ENCODE peak calls at places on chromosomes 13 and 19, in seven cellular contexts. R is IMR-90, Z is AG20443, W is cardiac fibroblast, F is keratinocyte, T is nephron progenitor cell, E is WTC11. O is an unnamed sample.

GRCh38 chr13:45518525-45519235 is 53.9 kb downstream of the COG3 start:
- DNase-seq in R (peak), Z (no peak), W (peak), F (peak), T (no peak), E (no peak), O (no peak)

GRCh38 chr19:46298477-46299003 is 1.7 kb downstream of the HIF3A start:
- DNase-seq in R (no peak), Z (no peak), W (no peak), F (no peak), T (no peak), E (no peak), O (no peak)

GRCh38 chr13:74135306-74136088 is 1.3 kb upstream of the KLF12 start:
- DNase-seq in R (peak), Z (peak), W (peak), F (no peak), T (peak), E (peak), O (peak)

GRCh38 chr19:49361438-49362047 is 673 bp downstream of the TEAD2 start:
- DNase-seq in R (peak), Z (peak), W (peak), F (no peak), T (peak), E (peak), O (peak)

GRCh38 chr13:22212576-22212975 is 541.7 kb downstream of the FGF9 start:
- DNase-seq in R (no peak), Z (no peak), W (no peak), F (no peak), T (no peak), E (no peak), O (no peak)

GRCh38 chr19:17424743-17425365 is 5.0 kb downstream of the MVB12A start:
- DNase-seq in R (peak), Z (peak), W (peak), F (no peak), T (peak), E (peak), O (peak)

GRCh38 chr13:21637296-21637695 is 33.3 kb upstream of the MICU2 start:
- DNase-seq in R (peak), Z (no peak), W (peak), F (peak), T (no peak), E (no peak), O (peak)

GRCh38 chr19:43607238-43608205 is 4.4 kb upstream of the SRRM5 start:
- DNase-seq in R (no peak), Z (no peak), W (no peak), F (no peak), T (no peak), E (no peak), O (no peak)

GRCh38 chr13:112647256-112647655 is 42.6 kb upstream of the ATP11A start:
- DNase-seq in R (no peak), Z (no peak), W (no peak), F (no peak), T (no peak), E (no peak), O (no peak)

GRCh38 chr19:35206379-35206778 is 22.2 kb downstream of the FAM187B start:
- DNase-seq in R (no peak), Z (no peak), W (no peak), F (no peak), T (no peak), E (no peak), O (no peak)